ENCODE peak calls at places on chromosomes 4 and X, in seven cellular contexts. One of them, this sample, is unnamed. For H3K36me3, the result is how much of the 10 kb centered on the place peaks cover.

GRCh38 chr4:168840988-168841681 is 168.9 kb downstream of the CBR4 start:
- DNase-seq in GM23338: peak
- DNase-seq in mucosa of descending colon: no peak
- DNase-seq in small intestine: peak
- DNase-seq in GM23248: no peak
- DNase-seq in fibroblast of lung: no peak
- DNase-seq in IMR-90: no peak
- DNase-seq in this sample: no peak

GRCh38 chr4:8151165-8151650 is 7.4 kb downstream of the ABLIM2 start:
- DNase-seq in GM23338: no peak
- DNase-seq in GM23248: no peak
- DNase-seq in IMR-90: no peak
- DNase-seq in mucosa of descending colon: peak
- DNase-seq in small intestine: no peak
- DNase-seq in fibroblast of lung: no peak
- DNase-seq in this sample: peak

GRCh38 chr4:120007171-120007894 is 59.3 kb downstream of the MAD2L1 start:
- DNase-seq in GM23338: no peak
- DNase-seq in small intestine: no peak
- DNase-seq in GM23248: peak
- DNase-seq in IMR-90: peak
- DNase-seq in mucosa of descending colon: no peak
- DNase-seq in fibroblast of lung: peak
- DNase-seq in this sample: no peak

GRCh38 chr4:142379277-142380051 is 466.6 kb downstream of the INPP4B start:
- DNase-seq in mucosa of descending colon: no peak
- DNase-seq in GM23248: peak
- DNase-seq in GM23338: no peak
- DNase-seq in small intestine: no peak
- DNase-seq in IMR-90: peak
- DNase-seq in fibroblast of lung: peak
- DNase-seq in this sample: no peak

GRCh38 chrX:4118666-4119530 is 405.4 kb upstream of the PRKX start:
- DNase-seq in GM23338: no peak
- DNase-seq in fibroblast of lung: no peak
- DNase-seq in IMR-90: no peak
- DNase-seq in mucosa of descending colon: no peak
- DNase-seq in small intestine: no peak
- DNase-seq in GM23248: no peak
- DNase-seq in this sample: no peak

GRCh38 chr4:94548571-94548970 is 96.8 kb downstream of the PDLIM5 start:
- DNase-seq in IMR-90: peak
- DNase-seq in mucosa of descending colon: no peak
- DNase-seq in GM23338: peak
- DNase-seq in small intestine: peak
- DNase-seq in GM23248: peak
- DNase-seq in fibroblast of lung: peak
- DNase-seq in this sample: no peak

GRCh38 chrX:118823263-118824172 is at the start of gene ZCCHC12:
- DNase-seq in GM23338: peak
- DNase-seq in GM23248: peak
- DNase-seq in small intestine: no peak
- DNase-seq in IMR-90: peak
- DNase-seq in mucosa of descending colon: no peak
- DNase-seq in fibroblast of lung: peak
- DNase-seq in this sample: peak

GRCh38 chr4:22515888-22516541 is at the start of gene ADGRA3:
- DNase-seq in fibroblast of lung: peak
- DNase-seq in small intestine: peak
- DNase-seq in GM23248: peak
- DNase-seq in IMR-90: peak
- DNase-seq in mucosa of descending colon: peak
- DNase-seq in GM23338: peak
- DNase-seq in this sample: peak

GRCh38 chr4:47031713-47032404 is 492 bp downstream of the GABRB1 start:
- DNase-seq in GM23338: no peak
- DNase-seq in small intestine: peak
- DNase-seq in IMR-90: no peak
- DNase-seq in fibroblast of lung: no peak
- DNase-seq in mucosa of descending colon: peak
- DNase-seq in GM23248: no peak
- DNase-seq in this sample: no peak

GRCh38 chrX:40105016-40105790 is 7.4 kb upstream of the BCOR start:
- DNase-seq in IMR-90: no peak
- DNase-seq in fibroblast of lung: no peak
- DNase-seq in mucosa of descending colon: peak
- DNase-seq in GM23338: no peak
- DNase-seq in GM23248: peak
- DNase-seq in small intestine: no peak
- DNase-seq in this sample: peak

GRCh38 chrX:106963111-106963510 is 36.9 kb downstream of the MORC4 start:
- DNase-seq in GM23248: no peak
- DNase-seq in fibroblast of lung: peak
- DNase-seq in small intestine: no peak
- DNase-seq in mucosa of descending colon: no peak
- DNase-seq in IMR-90: peak
- DNase-seq in GM23338: no peak
- DNase-seq in this sample: no peak

GRCh38 chrX:68536884-68537283 is 38.0 kb downstream of the YIPF6 start:
- DNase-seq in GM23338: peak
- DNase-seq in fibroblast of lung: no peak
- DNase-seq in GM23248: no peak
- DNase-seq in small intestine: no peak
- DNase-seq in mucosa of descending colon: no peak
- DNase-seq in IMR-90: no peak
- DNase-seq in this sample: no peak

GRCh38 chrX:153685751-153686676 is 1.7 kb upstream of the SLC6A8 start:
- DNase-seq in fibroblast of lung: no peak
- DNase-seq in GM23248: no peak
- DNase-seq in GM23338: no peak
- DNase-seq in IMR-90: no peak
- DNase-seq in mucosa of descending colon: peak
- DNase-seq in small intestine: no peak
- DNase-seq in this sample: peak

GRCh38 chr4:137471895-137472294 is 60.4 kb downstream of the PCDH18 start:
- DNase-seq in fibroblast of lung: peak
- DNase-seq in small intestine: no peak
- DNase-seq in GM23338: no peak
- DNase-seq in mucosa of descending colon: no peak
- DNase-seq in GM23248: peak
- DNase-seq in IMR-90: peak
- DNase-seq in this sample: no peak

GRCh38 chr4:15479913-15480185 is 10.2 kb downstream of the CC2D2A start:
- DNase-seq in GM23248: peak
- DNase-seq in fibroblast of lung: peak
- DNase-seq in mucosa of descending colon: no peak
- DNase-seq in IMR-90: peak
- DNase-seq in GM23338: no peak
- DNase-seq in small intestine: no peak
- DNase-seq in this sample: no peak

GRCh38 chrX:8364369-8365141 is 100.1 kb upstream of the VCX3B start:
- DNase-seq in GM23248: no peak
- DNase-seq in GM23338: peak
- DNase-seq in IMR-90: no peak
- DNase-seq in small intestine: no peak
- DNase-seq in mucosa of descending colon: no peak
- DNase-seq in fibroblast of lung: no peak
- DNase-seq in this sample: no peak

GRCh38 chr4:20254517-20255250 is 3.0 kb downstream of the SLIT2 start:
- DNase-seq in GM23248: peak
- DNase-seq in GM23338: peak
- DNase-seq in mucosa of descending colon: peak
- DNase-seq in small intestine: no peak
- DNase-seq in fibroblast of lung: peak
- DNase-seq in IMR-90: peak
- DNase-seq in this sample: peak
- H3K4me3 ChIP-seq in GM23248: peak
- H3K4me3 ChIP-seq in GM23338: peak
- H3K4me3 ChIP-seq in mucosa of descending colon: no peak
- H3K4me3 ChIP-seq in small intestine: peak
- H3K4me3 ChIP-seq in fibroblast of lung: peak
- H3K4me3 ChIP-seq in IMR-90: peak
- H3K4me3 ChIP-seq in this sample: peak

DNA sequence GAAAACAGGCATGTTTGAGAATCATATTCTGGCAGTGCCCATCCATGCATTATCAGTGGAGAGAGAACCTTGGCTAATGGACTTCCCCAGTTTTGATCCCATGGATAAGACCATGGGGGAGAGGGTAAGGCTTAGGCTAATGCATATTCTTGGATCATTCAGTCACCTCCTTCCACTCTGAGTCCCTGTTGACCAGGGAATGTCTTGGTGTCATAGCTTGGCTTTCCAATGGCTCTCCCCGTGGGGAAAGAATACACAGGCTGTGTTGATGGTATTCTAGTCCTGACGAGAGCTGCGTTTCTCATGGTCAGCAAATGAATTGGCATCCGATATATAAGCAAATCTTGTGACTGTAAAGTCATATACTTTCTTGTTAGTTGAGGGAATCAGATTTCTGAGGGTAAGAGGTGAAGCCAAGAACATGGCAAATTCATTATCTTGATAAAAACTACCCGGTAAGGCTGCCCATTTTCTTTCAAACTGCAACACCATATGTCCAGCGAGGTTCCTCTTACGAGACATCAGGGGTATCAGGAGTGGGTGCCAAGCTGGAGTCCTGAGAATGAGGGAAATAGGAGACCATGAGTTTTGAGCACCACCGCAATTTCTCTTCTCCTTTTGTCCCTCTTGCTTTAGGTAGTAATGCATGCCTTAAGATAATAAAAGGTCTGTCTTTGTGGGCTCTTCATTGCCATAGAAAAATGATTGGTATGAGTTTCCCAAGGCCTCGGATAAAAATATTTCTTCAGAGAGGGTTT is 18.0 kb downstream of the RHOH start:
- DNase-seq in mucosa of descending colon: no peak
- DNase-seq in small intestine: no peak
- DNase-seq in GM23338: no peak
- DNase-seq in GM23248: no peak
- DNase-seq in fibroblast of lung: no peak
- DNase-seq in IMR-90: no peak
- DNase-seq in this sample: no peak
- H3K36me3 ChIP-seq in mucosa of descending colon: under half
- H3K36me3 ChIP-seq in small intestine: under half
- H3K36me3 ChIP-seq in GM23338: under half
- H3K36me3 ChIP-seq in GM23248: under half
- H3K36me3 ChIP-seq in fibroblast of lung: under half
- H3K36me3 ChIP-seq in IMR-90: under half
- H3K36me3 ChIP-seq in this sample: under half

DNA sequence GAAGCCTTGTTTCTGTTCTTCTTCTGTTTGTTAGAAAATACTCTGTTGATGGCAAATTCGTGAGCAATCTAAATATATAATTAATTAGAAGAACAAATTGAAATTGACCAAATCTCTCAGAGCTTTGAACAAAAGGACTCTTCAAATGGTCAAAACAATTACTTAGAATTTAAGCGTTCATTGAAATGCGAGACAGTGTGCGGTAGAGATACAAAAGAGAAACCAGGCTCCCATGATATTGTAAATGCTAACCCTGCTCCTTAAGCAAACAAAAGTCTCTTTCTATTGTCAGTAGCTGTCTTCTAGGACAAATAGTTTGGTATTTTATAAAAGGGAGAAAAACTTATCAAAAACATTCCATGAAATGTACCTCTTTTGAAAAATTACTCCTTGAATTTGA is 453.4 kb upstream of the MAGEB2 start:
- DNase-seq in small intestine: no peak
- DNase-seq in IMR-90: no peak
- DNase-seq in GM23338: peak
- DNase-seq in mucosa of descending colon: no peak
- DNase-seq in fibroblast of lung: no peak
- DNase-seq in GM23248: no peak
- DNase-seq in this sample: no peak
- H3K4me3 ChIP-seq in small intestine: no peak
- H3K4me3 ChIP-seq in IMR-90: no peak
- H3K4me3 ChIP-seq in GM23338: no peak
- H3K4me3 ChIP-seq in mucosa of descending colon: no peak
- H3K4me3 ChIP-seq in fibroblast of lung: no peak
- H3K4me3 ChIP-seq in GM23248: no peak
- H3K4me3 ChIP-seq in this sample: no peak

GRCh38 chr4:158079661-158080060 is 93.2 kb downstream of the GASK1B start:
- DNase-seq in fibroblast of lung: no peak
- DNase-seq in GM23248: peak
- DNase-seq in IMR-90: no peak
- DNase-seq in mucosa of descending colon: no peak
- DNase-seq in small intestine: no peak
- DNase-seq in GM23338: no peak
- DNase-seq in this sample: no peak
- H3K36me3 ChIP-seq in fibroblast of lung: under half
- H3K36me3 ChIP-seq in GM23248: under half
- H3K36me3 ChIP-seq in IMR-90: under half
- H3K36me3 ChIP-seq in mucosa of descending colon: under half
- H3K36me3 ChIP-seq in small intestine: under half
- H3K36me3 ChIP-seq in GM23338: under half
- H3K36me3 ChIP-seq in this sample: under half

GRCh38 chr4:88015659-88016295 is 8.3 kb downstream of the PKD2 start:
- DNase-seq in GM23248: no peak
- DNase-seq in GM23338: no peak
- DNase-seq in mucosa of descending colon: no peak
- DNase-seq in small intestine: no peak
- DNase-seq in IMR-90: no peak
- DNase-seq in fibroblast of lung: no peak
- DNase-seq in this sample: no peak

GRCh38 chr4:88022289-88022688 is 14.9 kb downstream of the PKD2 start:
- DNase-seq in GM23248: no peak
- DNase-seq in fibroblast of lung: no peak
- DNase-seq in IMR-90: no peak
- DNase-seq in small intestine: peak
- DNase-seq in GM23338: no peak
- DNase-seq in mucosa of descending colon: no peak
- DNase-seq in this sample: no peak

GRCh38 chr4:88021824-88022223 is 14.4 kb downstream of the PKD2 start:
- DNase-seq in fibroblast of lung: peak
- DNase-seq in IMR-90: peak
- DNase-seq in GM23338: no peak
- DNase-seq in small intestine: no peak
- DNase-seq in mucosa of descending colon: no peak
- DNase-seq in GM23248: peak
- DNase-seq in this sample: no peak

GRCh38 chr4:88017516-88018302 is 10.3 kb downstream of the PKD2 start:
- DNase-seq in small intestine: no peak
- DNase-seq in GM23248: peak
- DNase-seq in mucosa of descending colon: no peak
- DNase-seq in IMR-90: peak
- DNase-seq in fibroblast of lung: peak
- DNase-seq in GM23338: no peak
- DNase-seq in this sample: no peak

DNA sequence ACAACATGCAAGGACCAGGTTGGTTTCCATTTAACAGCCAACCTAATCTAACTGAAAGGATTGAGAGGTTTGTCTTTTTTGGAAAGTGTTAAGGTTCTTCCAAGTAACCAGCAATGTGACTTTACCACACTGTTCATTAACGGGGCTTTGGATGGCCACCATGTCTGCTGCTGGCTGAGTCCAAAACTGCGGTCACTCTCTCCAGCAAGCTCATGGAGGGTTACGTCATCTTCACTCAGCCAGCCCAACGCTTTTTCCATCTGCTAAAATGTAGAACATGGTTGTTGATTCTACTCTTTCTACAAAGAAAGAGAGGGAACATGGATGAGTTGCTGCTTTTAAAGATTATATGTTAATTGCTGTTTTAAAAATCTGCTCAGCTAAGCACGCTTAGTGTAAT is 11.0 kb downstream of the PKD2 start:
- DNase-seq in fibroblast of lung: peak
- DNase-seq in GM23248: peak
- DNase-seq in GM23338: no peak
- DNase-seq in small intestine: no peak
- DNase-seq in mucosa of descending colon: no peak
- DNase-seq in IMR-90: peak
- DNase-seq in this sample: peak
- H3K4me3 ChIP-seq in fibroblast of lung: peak
- H3K4me3 ChIP-seq in GM23248: peak
- H3K4me3 ChIP-seq in GM23338: no peak
- H3K4me3 ChIP-seq in small intestine: no peak
- H3K4me3 ChIP-seq in mucosa of descending colon: no peak
- H3K4me3 ChIP-seq in IMR-90: no peak
- H3K4me3 ChIP-seq in this sample: no peak

This sample was measured in aorta.